ENCODE peak calls at places on chromosomes 13 and 19, in four cellular contexts. T is stimulated activated CD4-positive, alpha-beta T cell treated with anti-CD3 and anti-CD28 coated beads, Interleukin-1b, Interleukin-23, amount 100 ng/mL, for 1 hour; L is T-helper 1 cell; A is AG04450. I is an unnamed sample.

GRCh38 chr19:21164541-21164940 is 22.7 kb downstream of the ZNF431 start:
- DNase-seq in T (no peak), L (no peak), A (no peak), I (no peak)

GRCh38 chr13:89496478-89496877 is 1825.3 kb downstream of the SLITRK5 start:
- DNase-seq in T (no peak), A (no peak), L (no peak), I (no peak)

GRCh38 chr13:36820222-36820621 is 1.2 kb downstream of the RFXAP start:
- DNase-seq in L (peak; percentile 56), A (no peak), T (no peak), I (no peak)

GRCh38 chr13:40564342-40564997 is 102.0 kb downstream of the FOXO1 start:
- DNase-seq in L (no peak), T (no peak), A (no peak), I (no peak)

GRCh38 chr13:109743706-109744453 is 42.5 kb downstream of the IRS2 start:
- DNase-seq in L (peak; percentile 39), A (peak; percentile 33), T (no peak), I (no peak)

GRCh38 chr13:22077764-22078163 is 406.9 kb downstream of the FGF9 start:
- DNase-seq in A (no peak), T (no peak), L (no peak), I (no peak)

GRCh38 chr13:66855110-66855509 is 375.0 kb downstream of the PCDH9 start:
- DNase-seq in A (no peak), T (no peak), L (no peak), I (no peak)

GRCh38 chr19:13181747-13182388 is 31.7 kb downstream of the IER2 start:
- DNase-seq in T (no peak), A (no peak), L (no peak), I (no peak)

GRCh38 chr19:41734585-41734984 is 20.7 kb upstream of the CEACAM6 start:
- DNase-seq in A (no peak), L (no peak), T (no peak), I (no peak)

GRCh38 chr13:106570354-106570822 is 2.5 kb upstream of the ARGLU1 start:
- DNase-seq in L (peak; percentile 77), T (peak; percentile 19), A (no peak), I (no peak)

GRCh38 chr19:58166708-58167280 is 16.1 kb upstream of the ZNF274 start:
- DNase-seq in A (no peak), L (no peak), T (no peak), I (no peak)

GRCh38 chr13:100542546-100543156 is 45.9 kb downstream of the GGACT start:
- DNase-seq in A (no peak), T (no peak), L (peak; percentile 60), I (no peak)

GRCh38 chr13:80716610-80717081 is 375.7 kb upstream of the SPRY2 start:
- DNase-seq in A (no peak), T (no peak), L (no peak), I (no peak)

GRCh38 chr13:52428295-52428694 is 22.1 kb downstream of the VPS36 start:
- DNase-seq in A (peak; percentile 41), T (no peak), L (no peak), I (no peak)

GRCh38 chr13:31096624-31097302 is 64.9 kb downstream of the HSPH1 start:
- DNase-seq in T (no peak), L (no peak), A (no peak), I (no peak)

GRCh38 chr19:1107655-1108261 is 4.0 kb downstream of the GPX4 start:
- DNase-seq in A (no peak), T (no peak), L (no peak), I (no peak)

GRCh38 chr13:70613295-70613694 is 505.0 kb upstream of the KLHL1 start:
- DNase-seq in T (no peak), A (no peak), L (no peak), I (no peak)

GRCh38 chr19:50288954-50289353 is 40.2 kb downstream of the KCNC3 start:
- DNase-seq in T (no peak), L (no peak), A (no peak), I (no peak)

GRCh38 chr19:38207543-38207942 is 16.5 kb downstream of the DPF1 start:
- DNase-seq in A (no peak), L (no peak), T (no peak), I (no peak)

GRCh38 chr19:15280915-15281683 is 48.9 kb upstream of the EPHX3 start:
- DNase-seq in L (peak; percentile 26), A (peak; percentile 72), T (no peak), I (no peak)

GRCh38 chr13:23984541-23984940 is 87.2 kb upstream of the C1QTNF9B start:
- DNase-seq in A (no peak), L (no peak), T (no peak), I (no peak)

GRCh38 chr13:79831556-79831955 is 350.6 kb downstream of the NDFIP2 start:
- DNase-seq in A (no peak), T (no peak), L (no peak), I (no peak)

GRCh38 chr13:97259787-97260641 is 37.9 kb downstream of the MBNL2 start:
- DNase-seq in A (no peak), L (no peak), T (no peak), I (peak; percentile 53)

GRCh38 chr19:2341987-2342386 is 13.5 kb downstream of the SPPL2B start:
- DNase-seq in L (no peak), A (no peak), T (no peak), I (no peak)

GRCh38 chr19:18488838-18489626 is 32.8 kb downstream of the ELL start:
- DNase-seq in T (no peak), L (no peak), A (no peak), I (no peak)

GRCh38 chr19:49425922-49426592 is 869 bp downstream of the GFY start:
- DNase-seq in L (no peak), A (no peak), T (no peak), I (no peak)

GRCh38 chr19:36152061-36152885 is at the start of gene COX7A1:
- DNase-seq in L (no peak), T (no peak), A (no peak), I (no peak)

I was measured in AG04449.